ENCODE peak calls at places on chromosome 12, in seven cellular contexts. One of them, this sample, is unnamed.

GRCh38 chr12:79482921-79483320 is 207.8 kb downstream of the PAWR start:
- DNase-seq in HCT116: no peak
- DNase-seq in K562: no peak
- DNase-seq in HepG2: no peak
- DNase-seq in Panc1: no peak
- DNase-seq in SK-N-SH: no peak
- DNase-seq in H1: no peak
- DNase-seq in this sample: no peak

GRCh38 chr12:93943766-93944165 is 204.6 kb upstream of the PLXNC1 start:
- DNase-seq in HCT116: peak; percentile 3
- DNase-seq in K562: no peak
- DNase-seq in HepG2: no peak
- DNase-seq in Panc1: no peak
- DNase-seq in SK-N-SH: no peak
- DNase-seq in H1: no peak
- DNase-seq in this sample: no peak

GRCh38 chr12:28145211-28145610 is 45.0 kb upstream of the CCDC91 start:
- DNase-seq in HCT116: no peak
- DNase-seq in K562: no peak
- DNase-seq in HepG2: no peak
- DNase-seq in Panc1: no peak
- DNase-seq in SK-N-SH: no peak
- DNase-seq in H1: no peak
- DNase-seq in this sample: no peak

GRCh38 chr12:122513660-122514059 is 12.9 kb upstream of the ZCCHC8 start:
- DNase-seq in HCT116: no peak
- DNase-seq in K562: no peak
- DNase-seq in HepG2: no peak
- DNase-seq in Panc1: no peak
- DNase-seq in SK-N-SH: no peak
- DNase-seq in H1: no peak
- DNase-seq in this sample: no peak

GRCh38 chr12:20194171-20194570 is 174.2 kb upstream of the PDE3A start:
- DNase-seq in HCT116: no peak
- DNase-seq in K562: no peak
- DNase-seq in HepG2: no peak
- DNase-seq in Panc1: no peak
- DNase-seq in SK-N-SH: no peak
- DNase-seq in H1: no peak
- DNase-seq in this sample: no peak

GRCh38 chr12:2319747-2320146 is 267.0 kb downstream of the CACNA1C start:
- DNase-seq in HCT116: no peak
- DNase-seq in K562: no peak
- DNase-seq in HepG2: no peak
- DNase-seq in Panc1: no peak
- DNase-seq in SK-N-SH: no peak
- DNase-seq in H1: no peak
- DNase-seq in this sample: no peak

GRCh38 chr12:117261267-117261666 is 71.0 kb upstream of the FBXO21 start:
- DNase-seq in HCT116: peak; percentile 4
- DNase-seq in K562: no peak
- DNase-seq in HepG2: no peak
- DNase-seq in Panc1: peak; percentile 56
- DNase-seq in SK-N-SH: no peak
- DNase-seq in H1: no peak
- DNase-seq in this sample: no peak

GRCh38 chr12:64990991-64991570 is 130.0 kb downstream of the WIF1 start:
- DNase-seq in HCT116: no peak
- DNase-seq in K562: no peak
- DNase-seq in HepG2: no peak
- DNase-seq in Panc1: no peak
- DNase-seq in SK-N-SH: no peak
- DNase-seq in H1: no peak
- DNase-seq in this sample: no peak

GRCh38 chr12:6030081-6030480 is 85.0 kb upstream of the ANO2 start:
- DNase-seq in HCT116: no peak
- DNase-seq in K562: no peak
- DNase-seq in HepG2: no peak
- DNase-seq in Panc1: no peak
- DNase-seq in SK-N-SH: no peak
- DNase-seq in H1: no peak
- DNase-seq in this sample: no peak

GRCh38 chr12:80189241-80189640 is 89.9 kb downstream of the OTOGL start:
- DNase-seq in HCT116: no peak
- DNase-seq in K562: no peak
- DNase-seq in HepG2: no peak
- DNase-seq in Panc1: no peak
- DNase-seq in SK-N-SH: no peak
- DNase-seq in H1: no peak
- DNase-seq in this sample: no peak

GRCh38 chr12:51521554-51522276 is 69.3 kb upstream of the SCN8A start:
- DNase-seq in HCT116: no peak
- DNase-seq in K562: no peak
- DNase-seq in HepG2: no peak
- DNase-seq in Panc1: no peak
- DNase-seq in SK-N-SH: no peak
- DNase-seq in H1: no peak
- DNase-seq in this sample: no peak

GRCh38 chr12:108839011-108839889 is 18.1 kb downstream of the SSH1 start:
- DNase-seq in HCT116: no peak
- DNase-seq in K562: no peak
- DNase-seq in HepG2: no peak
- DNase-seq in Panc1: no peak
- DNase-seq in SK-N-SH: peak; percentile 61
- DNase-seq in H1: no peak
- DNase-seq in this sample: no peak

GRCh38 chr12:83664650-83665049 is 977.9 kb downstream of the TMTC2 start:
- DNase-seq in HCT116: no peak
- DNase-seq in K562: no peak
- DNase-seq in HepG2: no peak
- DNase-seq in Panc1: no peak
- DNase-seq in SK-N-SH: peak; percentile 62
- DNase-seq in H1: no peak
- DNase-seq in this sample: no peak
- TF ChIP-seq SIN3A in HCT116: no peak
- TF ChIP-seq SIN3A in K562: no peak
- TF ChIP-seq SIN3A in HepG2: no peak
- TF ChIP-seq SIN3A in Panc1: no peak
- TF ChIP-seq SIN3A in SK-N-SH: no peak
- TF ChIP-seq SIN3A in H1: no peak
- TF ChIP-seq SIN3A in this sample: no peak

DNA sequence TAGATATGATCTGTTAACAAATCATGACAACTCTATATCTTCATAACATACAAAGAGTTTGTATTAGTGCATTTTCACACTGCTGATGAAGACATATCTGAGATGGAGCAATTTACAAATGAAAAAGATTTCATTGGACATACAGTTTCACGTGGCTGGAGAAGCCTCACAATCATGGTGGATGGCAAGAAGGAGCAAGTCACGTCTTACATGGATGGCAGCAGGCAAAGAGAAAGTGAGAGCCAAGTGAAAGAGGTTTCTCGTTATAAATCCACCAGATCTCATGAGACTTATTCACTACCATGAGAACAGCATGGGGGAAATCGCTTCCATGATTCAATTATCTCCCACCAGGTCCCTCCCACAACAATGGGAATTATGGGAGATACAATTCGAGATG is 157.6 kb downstream of the DUSP6 start:
- DNase-seq in HCT116: no peak
- DNase-seq in K562: no peak
- DNase-seq in HepG2: no peak
- DNase-seq in Panc1: no peak
- DNase-seq in SK-N-SH: no peak
- DNase-seq in H1: no peak
- DNase-seq in this sample: no peak
- TF ChIP-seq SIN3A in HCT116: no peak
- TF ChIP-seq SIN3A in K562: no peak
- TF ChIP-seq SIN3A in HepG2: no peak
- TF ChIP-seq SIN3A in Panc1: no peak
- TF ChIP-seq SIN3A in SK-N-SH: no peak
- TF ChIP-seq SIN3A in H1: no peak
- TF ChIP-seq SIN3A in this sample: no peak

DNA sequence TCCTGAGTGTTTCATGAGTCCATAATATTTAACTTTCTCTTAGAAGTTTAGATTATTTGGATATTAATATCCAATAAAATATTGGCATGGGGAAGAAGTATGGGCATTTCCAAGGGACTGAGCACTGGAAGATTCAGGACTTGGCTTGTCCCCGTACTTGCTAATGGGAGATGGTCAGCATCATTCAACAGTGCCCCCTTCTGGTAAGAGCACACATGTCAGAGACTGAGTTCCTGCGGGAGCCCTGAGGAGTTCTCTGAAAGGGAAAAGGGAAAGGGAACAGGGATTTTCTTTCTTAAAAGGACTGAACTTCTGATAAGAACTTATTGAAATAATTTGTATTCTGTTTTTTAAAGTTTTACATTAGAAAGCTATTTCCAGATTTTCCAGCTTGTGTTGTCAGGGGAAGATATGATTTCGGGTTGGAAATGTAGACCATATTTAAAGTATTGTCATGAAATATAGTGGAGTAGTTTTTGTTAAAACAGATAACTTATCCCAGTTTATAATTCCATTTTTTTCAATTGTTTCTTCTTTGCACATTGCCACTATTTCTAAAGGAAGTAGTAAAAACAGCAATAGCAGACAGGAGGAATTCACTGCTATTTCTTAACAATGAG is 59.8 kb upstream of the C12orf71 start:
- DNase-seq in HCT116: peak; percentile 60
- DNase-seq in K562: peak; percentile 67
- DNase-seq in HepG2: peak; percentile 53
- DNase-seq in Panc1: peak; percentile 81
- DNase-seq in SK-N-SH: peak; percentile 58
- DNase-seq in H1: peak; percentile 64
- DNase-seq in this sample: no peak
- TF ChIP-seq SIN3A in HCT116: no peak
- TF ChIP-seq SIN3A in K562: no peak
- TF ChIP-seq SIN3A in HepG2: no peak
- TF ChIP-seq SIN3A in Panc1: no peak
- TF ChIP-seq SIN3A in SK-N-SH: no peak
- TF ChIP-seq SIN3A in H1: no peak
- TF ChIP-seq SIN3A in this sample: no peak

GRCh38 chr12:43104524-43104923 is 447.5 kb downstream of the ADAMTS20 start:
- DNase-seq in HCT116: no peak
- DNase-seq in K562: no peak
- DNase-seq in HepG2: no peak
- DNase-seq in Panc1: no peak
- DNase-seq in SK-N-SH: no peak
- DNase-seq in H1: no peak
- DNase-seq in this sample: no peak
- TF ChIP-seq SIN3A in HCT116: no peak
- TF ChIP-seq SIN3A in K562: no peak
- TF ChIP-seq SIN3A in HepG2: no peak
- TF ChIP-seq SIN3A in Panc1: no peak
- TF ChIP-seq SIN3A in SK-N-SH: no peak
- TF ChIP-seq SIN3A in H1: no peak
- TF ChIP-seq SIN3A in this sample: no peak

GRCh38 chr12:53623526-53623925 is 2.7 kb downstream of the ATF7 start:
- DNase-seq in HCT116: no peak
- DNase-seq in K562: peak; percentile 65
- DNase-seq in HepG2: no peak
- DNase-seq in Panc1: no peak
- DNase-seq in SK-N-SH: no peak
- DNase-seq in H1: no peak
- DNase-seq in this sample: no peak
- TF ChIP-seq SIN3A in HCT116: no peak
- TF ChIP-seq SIN3A in K562: no peak
- TF ChIP-seq SIN3A in HepG2: no peak
- TF ChIP-seq SIN3A in Panc1: no peak
- TF ChIP-seq SIN3A in SK-N-SH: no peak
- TF ChIP-seq SIN3A in H1: no peak
- TF ChIP-seq SIN3A in this sample: no peak

DNA sequence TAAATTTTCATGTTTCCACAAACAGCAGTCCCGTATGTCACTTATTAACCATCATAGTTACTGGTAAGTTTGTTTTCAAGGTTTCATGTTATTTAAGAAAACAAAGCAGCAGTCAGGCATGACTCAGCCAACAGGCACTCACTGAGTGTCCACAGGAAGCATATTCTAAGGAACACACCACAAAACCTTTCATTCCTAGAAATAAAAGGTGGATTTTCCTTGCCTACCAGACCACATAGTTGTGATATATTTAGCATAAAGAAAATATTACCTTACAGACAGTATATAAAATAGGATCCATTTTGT is 143.3 kb upstream of the AVPR1A start:
- DNase-seq in HCT116: peak; percentile 58
- DNase-seq in K562: no peak
- DNase-seq in HepG2: peak; percentile 76
- DNase-seq in Panc1: no peak
- DNase-seq in SK-N-SH: no peak
- DNase-seq in H1: no peak
- DNase-seq in this sample: no peak
- TF ChIP-seq SIN3A in HCT116: peak; percentile 26
- TF ChIP-seq SIN3A in K562: no peak
- TF ChIP-seq SIN3A in HepG2: no peak
- TF ChIP-seq SIN3A in Panc1: no peak
- TF ChIP-seq SIN3A in SK-N-SH: no peak
- TF ChIP-seq SIN3A in H1: no peak
- TF ChIP-seq SIN3A in this sample: no peak

This sample was measured in GM12878.